ENCODE peak calls at places on chromosomes 5 and 9, in eight cellular contexts. U is activated CD4-positive, CD25-positive, alpha-beta regulatory T cell treated with anti-CD3 and anti-CD28 coated beads, Interleukin-2, amount 50 U/mL, for 72 hours; J is amniotic stem cell; Y is left kidney; Q is endodermal cell; C is HCEC 1CT; S is stimulated activated CD4-positive, alpha-beta T cell treated with anti-CD3 and anti-CD28 coated beads, Interleukin-4, amount 100 ng/mL, for 1 hour; M is WTC11. H is an unnamed sample.

GRCh38 chr9:105911104-105911911 is 217.0 kb downstream of the TMEM38B start:
- DNase-seq in J (no peak), S (no peak), U (no peak), Q (peak; percentile 70), Y (peak; percentile 66), M (no peak), C (no peak), H (no peak)

GRCh38 chr9:13284011-13284410 is 4.5 kb upstream of the MPDZ start:
- DNase-seq in J (no peak), C (no peak), Y (no peak), S (no peak), U (no peak), Q (no peak), M (no peak), H (no peak)

GRCh38 chr5:28603869-28604268 is 1565.5 kb upstream of the CDH9 start:
- DNase-seq in S (no peak), Y (no peak), M (no peak), J (no peak), Q (no peak), U (no peak), C (no peak), H (no peak)

GRCh38 chr5:177154003-177154643 is 20.6 kb downstream of the NSD1 start:
- DNase-seq in M (no peak), S (no peak), Y (no peak), C (peak; percentile 15), J (no peak), U (no peak), Q (no peak), H (peak; percentile 57)

GRCh38 chr5:13276143-13276542 is 668.3 kb downstream of the DNAH5 start:
- DNase-seq in Y (no peak), S (no peak), M (no peak), C (peak; percentile 44), U (no peak), J (no peak), Q (no peak), H (no peak)

GRCh38 chr5:15943487-15943886 is 236.1 kb downstream of the MARCHF11 start:
- DNase-seq in S (no peak), Q (no peak), U (no peak), Y (no peak), J (no peak), M (no peak), C (peak; percentile 76), H (peak; percentile 44)

GRCh38 chr9:93645921-93646639 is 69.7 kb downstream of the PHF2 start:
- DNase-seq in M (peak; percentile 7), U (peak; percentile 19), Q (no peak), Y (no peak), S (no peak), J (no peak), C (no peak), H (no peak)

GRCh38 chr5:61162010-61162831 is at the start of gene SMIM15:
- DNase-seq in C (peak; percentile 86), Y (peak; percentile 98), U (peak; percentile 81), Q (peak; percentile 94), J (peak; percentile 63), M (peak; percentile 82), S (peak; percentile 79), H (peak; percentile 94)

GRCh38 chr9:3768698-3769458 is 243.1 kb upstream of the RFX3 start:
- DNase-seq in Q (no peak), S (no peak), M (no peak), C (peak; percentile 78), U (no peak), J (no peak), Y (no peak), H (peak; percentile 72)

GRCh38 chr9:98231770-98232478 is 23.5 kb downstream of the TBC1D2 start:
- DNase-seq in M (no peak), S (no peak), Y (no peak), Q (no peak), J (peak; percentile 39), C (peak; percentile 89), U (no peak), H (peak; percentile 81)

GRCh38 chr5:154406231-154406630 is 39.6 kb upstream of the SAP30L start:
- DNase-seq in M (no peak), S (no peak), Q (no peak), C (no peak), Y (no peak), U (no peak), J (no peak), H (no peak)

GRCh38 chr5:37552770-37553719 is 173.9 kb downstream of the WDR70 start:
- DNase-seq in C (peak; percentile 29), Y (peak; percentile 6), U (no peak), Q (no peak), S (no peak), J (peak; percentile 57), M (no peak), H (peak; percentile 10)

GRCh38 chr9:33170464-33171156 is 3.5 kb upstream of the B4GALT1 start:
- DNase-seq in Y (peak; percentile 57), Q (peak; percentile 80), S (peak; percentile 49), C (peak; percentile 36), U (no peak), J (no peak), M (peak; percentile 42), H (no peak)

H was measured in AG20443.